ENCODE peak calls at places on chromosomes 16 and 17, in seven cellular contexts. V is mucosa of descending colon, G is heart right ventricle, R is colonic mucosa, Q is cardiac muscle cell, A is cardiac fibroblast, T is HepG2. U is an unnamed sample.
A peak's percentile ranks its signal among the peaks of the same experiment; 100 is the strongest.

GRCh38 chr17:69796093-69796492 is 278.9 kb upstream of the KCNJ16 start:
- DNase-seq in V (no peak), G (no peak), R (no peak), Q (no peak), A (no peak), T (no peak), U (no peak)

GRCh38 chr17:28711723-28712036 is at the start of gene PROCA1:
- DNase-seq in V (no peak), G (no peak), R (no peak), Q (no peak), A (no peak), T (no peak), U (no peak)

GRCh38 chr17:49216953-49217650 is 6.6 kb downstream of the ABI3 start:
- DNase-seq in V (peak; percentile 74), G (peak; percentile 50), R (peak; percentile 77), Q (no peak), A (no peak), T (no peak), U (no peak)

GRCh38 chr16:5252800-5253199 is 155.2 kb upstream of the EEF2KMT start:
- DNase-seq in V (no peak), G (no peak), R (no peak), Q (no peak), A (no peak), T (no peak), U (no peak)

GRCh38 chr16:86834451-86835035 is 256.2 kb downstream of the FOXL1 start:
- DNase-seq in V (no peak), G (peak; percentile 27), R (no peak), Q (peak; percentile 61), A (peak; percentile 66), T (no peak), U (no peak)

GRCh38 chr16:87419971-87420370 is 27.8 kb downstream of the MAP1LC3B start:
- DNase-seq in V (no peak), G (no peak), R (no peak), Q (no peak), A (no peak), T (no peak), U (no peak)

GRCh38 chr17:59097876-59098275 is 8.8 kb downstream of the TRIM37 start:
- DNase-seq in V (no peak), G (no peak), R (no peak), Q (no peak), A (no peak), T (no peak), U (no peak)

GRCh38 chr17:5500247-5500803 is 14.0 kb downstream of the MIS12 start:
- DNase-seq in V (no peak), G (no peak), R (no peak), Q (no peak), A (peak; percentile 4), T (no peak), U (no peak)

GRCh38 chr16:56428087-56428486 is 2.7 kb upstream of the AMFR start:
- DNase-seq in V (no peak), G (no peak), R (no peak), Q (no peak), A (no peak), T (no peak), U (no peak)

GRCh38 chr17:11296994-11297393 is 56.0 kb downstream of the SHISA6 start:
- DNase-seq in V (no peak), G (no peak), R (no peak), Q (peak; percentile 6), A (no peak), T (peak; percentile 10), U (no peak)

GRCh38 chr16:79089735-79090284 is 510.7 kb downstream of the MAF start:
- DNase-seq in V (no peak), G (no peak), R (peak; percentile 38), Q (no peak), A (no peak), T (no peak), U (no peak)

GRCh38 chr17:63841350-63842172 is 924 bp downstream of the SMARCD2 start:
- DNase-seq in V (peak; percentile 85), G (peak; percentile 72), R (peak; percentile 70), Q (peak; percentile 77), A (peak; percentile 45), T (peak; percentile 36), U (no peak)

GRCh38 chr16:519841-520687 is 7.4 kb upstream of the CAPN15 start:
- DNase-seq in V (peak; percentile 50), G (no peak), R (no peak), Q (no peak), A (no peak), T (no peak), U (no peak)

GRCh38 chr17:37742114-37742761 is 2.6 kb downstream of the HNF1B start:
- DNase-seq in V (no peak), G (no peak), R (no peak), Q (peak; percentile 46), A (no peak), T (no peak), U (no peak)

GRCh38 chr16:83110221-83110768 is 483.5 kb downstream of the CDH13 start:
- DNase-seq in V (no peak), G (no peak), R (no peak), Q (no peak), A (no peak), T (no peak), U (no peak)

GRCh38 chr16:56606688-56607618 is 1.4 kb upstream of the MT2A start:
- DNase-seq in V (peak; percentile 79), G (peak; percentile 61), R (peak; percentile 54), Q (no peak), A (peak; percentile 100), T (peak; percentile 97), U (no peak)

GRCh38 chr17:31825961-31826691 is 32.9 kb downstream of the COPRS start:
- DNase-seq in V (peak; percentile 53), G (no peak), R (no peak), Q (no peak), A (peak; percentile 67), T (no peak), U (no peak)

GRCh38 chr16:80628254-80628653 is 87.5 kb downstream of the DYNLRB2 start:
- DNase-seq in V (no peak), G (no peak), R (no peak), Q (no peak), A (no peak), T (no peak), U (no peak)

GRCh38 chr16:73172621-73173312 is 124.8 kb upstream of the ZFHX3 start:
- DNase-seq in V (peak; percentile 81), G (peak; percentile 82), R (peak; percentile 88), Q (peak; percentile 30), A (peak; percentile 96), T (no peak), U (no peak)

GRCh38 chr17:27817731-27818130 is 17.4 kb upstream of the NOS2 start:
- DNase-seq in V (no peak), G (no peak), R (no peak), Q (no peak), A (peak; percentile 32), T (no peak), U (no peak)

GRCh38 chr17:48492401-48493298 is 38.2 kb downstream of the HOXB1 start:
- DNase-seq in V (peak; percentile 82), G (peak; percentile 75), R (peak; percentile 79), Q (peak; percentile 88), A (peak; percentile 69), T (no peak), U (no peak)

GRCh38 chr17:17682293-17682736 is 1.1 kb downstream of the RAI1 start:
- DNase-seq in V (peak; percentile 84), G (peak; percentile 59), R (peak; percentile 51), Q (peak; percentile 45), A (peak; percentile 36), T (no peak), U (no peak)

GRCh38 chr17:42964161-42964932 is at the start of gene AARSD1:
- DNase-seq in V (peak; percentile 93), G (peak; percentile 91), R (peak; percentile 96), Q (peak; percentile 95), A (peak; percentile 96), T (peak; percentile 70), U (peak; percentile 81)

GRCh38 chr17:78997231-78997741 is 12.3 kb downstream of the CANT1 start:
- DNase-seq in V (peak; percentile 55), G (no peak), R (peak; percentile 32), Q (no peak), A (no peak), T (no peak), U (no peak)

GRCh38 chr16:80199614-80200013 is 341.2 kb upstream of the DYNLRB2 start:
- DNase-seq in V (no peak), G (no peak), R (no peak), Q (no peak), A (no peak), T (no peak), U (no peak)

GRCh38 chr17:76191891-76192290 is 48.4 kb downstream of the RNF157 start:
- DNase-seq in V (no peak), G (no peak), R (no peak), Q (no peak), A (no peak), T (no peak), U (no peak)
- H3K4me3 ChIP-seq in V (no peak overlapping the region), G (no peak overlapping the region), R (no peak overlapping the region), Q (no peak overlapping the region), A (no peak overlapping the region), T (no peak overlapping the region), U (no peak overlapping the region)

GRCh38 chr16:10629592-10629963 is 49.2 kb upstream of the EMP2 start:
- DNase-seq in V (no peak), G (no peak), R (peak; percentile 37), Q (no peak), A (no peak), T (no peak), U (no peak)
- TF ChIP-seq CTCF in V (no peak), G (no peak), R (no peak), Q (no peak), A (no peak), T (peak; percentile 53), U (no peak)

GRCh38 chr17:65560628-65561371 is 648 bp downstream of the AXIN2 start:
- DNase-seq in V (peak; percentile 90), G (peak; percentile 82), R (peak; percentile 87), Q (peak; percentile 97), A (peak; percentile 88), T (peak; percentile 96), U (peak; percentile 66)

GRCh38 chr17:65559483-65559801 is 2.0 kb downstream of the AXIN2 start:
- DNase-seq in V (no peak), G (no peak), R (peak; percentile 31), Q (no peak), A (no peak), T (no peak), U (no peak)

GRCh38 chr17:65559802-65560627 is 1.4 kb downstream of the AXIN2 start:
- DNase-seq in V (peak; percentile 69), G (peak; percentile 46), R (peak; percentile 52), Q (peak; percentile 76), A (no peak), T (peak; percentile 81), U (no peak)

GRCh38 chr17:65562206-65562531 is 721 bp upstream of the AXIN2 start:
- DNase-seq in V (no peak), G (no peak), R (no peak), Q (no peak), A (no peak), T (no peak), U (no peak)

GRCh38 chr17:65561394-65562205 is at the start of gene AXIN2:
- DNase-seq in V (peak; percentile 92), G (peak; percentile 91), R (peak; percentile 91), Q (peak; percentile 97), A (peak; percentile 89), T (peak; percentile 97), U (peak; percentile 61)
- H3K4me3 ChIP-seq in V (peak within 1 kb of the TSS; percentile 72), G (peak within 1 kb of the TSS; percentile 97), R (peak within 1 kb of the TSS; percentile 86), Q (peak within 1 kb of the TSS; percentile 100), A (peak within 1 kb of the TSS; percentile 69), T (peak within 1 kb of the TSS; percentile 43), U (peak within 1 kb of the TSS; percentile 62)

DNA sequence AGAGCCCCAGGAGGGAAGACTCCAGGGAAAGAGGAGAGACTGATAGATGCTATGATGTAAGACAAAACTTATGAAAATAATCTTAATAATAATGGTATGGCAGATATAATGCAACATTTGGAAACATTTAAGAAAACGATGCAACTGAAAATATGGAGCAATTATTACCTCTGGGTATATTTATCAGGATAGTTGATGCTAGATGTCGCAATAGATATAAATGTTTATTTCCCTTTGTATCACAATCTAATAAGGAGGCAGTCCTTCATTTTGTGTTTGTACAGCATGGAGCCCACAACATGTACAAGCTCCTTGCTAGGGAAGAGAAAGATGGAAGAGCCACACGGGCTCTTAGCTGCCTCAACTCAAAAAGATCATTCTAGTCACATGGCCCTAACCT is 101.1 kb upstream of the TMEM132E start:
- DNase-seq in V (no peak), G (no peak), R (no peak), Q (no peak), A (no peak), T (no peak), U (no peak)
- TF ChIP-seq CTCF in V (no peak), G (no peak), R (no peak), Q (no peak), A (no peak), T (no peak), U (no peak)